ENCODE peak calls at places on chromosomes 3 and 15, in four cellular contexts. A, Q, U and B are unnamed samples.

GRCh38 chr15:25783607-25784131 is 79.5 kb downstream of the ATP10A start:
- DNase-seq in A (peak; percentile 17), Q (no peak), U (no peak), B (no peak)

GRCh38 chr15:52111517-52112202 is 915 bp downstream of the BCL2L10 start:
- DNase-seq in A (no peak), Q (no peak), U (no peak), B (no peak)

GRCh38 chr3:160078533-160078932 is 89.9 kb downstream of the IL12A start:
- DNase-seq in A (no peak), Q (no peak), U (no peak), B (no peak)

GRCh38 chr15:39283531-39283930 is 297.3 kb upstream of the THBS1 start:
- DNase-seq in A (no peak), Q (no peak), U (peak; percentile 65), B (no peak)

GRCh38 chr3:12155833-12156232 is 2.9 kb downstream of the TIMP4 start:
- DNase-seq in A (no peak), Q (peak; percentile 64), U (peak; percentile 91), B (no peak)

GRCh38 chr3:72614394-72615074 is 233.7 kb downstream of the SHQ1 start:
- DNase-seq in A (no peak), Q (no peak), U (no peak), B (no peak)

GRCh38 chr3:125280966-125281365 is 68.4 kb upstream of the SLC12A8 start:
- DNase-seq in A (no peak), Q (peak; percentile 22), U (peak; percentile 89), B (no peak)

GRCh38 chr3:188978772-188979171 is 193.0 kb upstream of the TPRG1 start:
- DNase-seq in A (no peak), Q (no peak), U (peak; percentile 75), B (no peak)

GRCh38 chr3:172622916-172623700 is 87.8 kb downstream of the NCEH1 start:
- DNase-seq in A (peak; percentile 34), Q (peak; percentile 44), U (peak; percentile 77), B (no peak)

GRCh38 chr15:98823012-98823458 is 174.7 kb downstream of the IGF1R start:
- DNase-seq in A (peak; percentile 55), Q (no peak), U (peak; percentile 93), B (no peak)

GRCh38 chr3:181782306-181782924 is 70.7 kb downstream of the SOX2 start:
- DNase-seq in A (no peak), Q (peak; percentile 42), U (peak; percentile 69), B (no peak)